ENCODE peak calls at places on chromosomes 5 and 9, in five cellular contexts. P is HCT116, D is bronchial epithelial cell, L is uterus, B is A549. K is an unnamed sample.

GRCh38 chr9:71249729-71250317 is 128.4 kb upstream of the TRPM3 start:
- DNase-seq in P (peak; percentile 43), D (peak; percentile 69), L (no peak), B (peak; percentile 73), K (peak; percentile 20)

GRCh38 chr5:10735569-10736255 is 25.3 kb downstream of the DAP start:
- DNase-seq in P (no peak), D (no peak), L (no peak), B (no peak), K (no peak)

GRCh38 chr5:111756701-111757581 is at the start of gene NREP:
- DNase-seq in P (peak; percentile 71), D (peak; percentile 88), L (peak; percentile 85), B (peak; percentile 91), K (peak; percentile 77)

GRCh38 chr9:116837038-116837998 is 150.2 kb downstream of the TRIM32 start:
- DNase-seq in P (no peak), D (peak; percentile 94), L (no peak), B (no peak), K (no peak)

GRCh38 chr5:41094871-41095270 is 23.7 kb upstream of the MROH2B start:
- DNase-seq in P (peak; percentile 7), D (peak; percentile 56), L (no peak), B (peak; percentile 53), K (no peak)

GRCh38 chr5:130908186-130908585 is 256.9 kb downstream of the HINT1 start:
- DNase-seq in P (no peak), D (no peak), L (no peak), B (no peak), K (no peak)

GRCh38 chr9:32502459-32502858 is 23.5 kb downstream of the RIGI start:
- DNase-seq in P (peak; percentile 41), D (peak; percentile 90), L (no peak), B (peak; percentile 53), K (no peak)

GRCh38 chr5:1718669-1719068 is 81.0 kb downstream of the MRPL36 start:
- DNase-seq in P (peak; percentile 12), D (no peak), L (no peak), B (peak; percentile 32), K (no peak)

GRCh38 chr5:50888754-50889153 is 222.3 kb downstream of the PARP8 start:
- DNase-seq in P (no peak), D (peak; percentile 21), L (no peak), B (no peak), K (no peak)

GRCh38 chr9:127721391-127721821 is 5.5 kb downstream of the TTC16 start:
- DNase-seq in P (peak; percentile 56), D (peak; percentile 52), L (no peak), B (peak; percentile 87), K (no peak)

GRCh38 chr9:18980124-18980660 is 52.8 kb downstream of the SAXO1 start:
- DNase-seq in P (no peak), D (no peak), L (no peak), B (no peak), K (no peak)

GRCh38 chr5:137560414-137560813 is 61.3 kb upstream of the SPOCK1 start:
- DNase-seq in P (no peak), D (peak; percentile 66), L (no peak), B (no peak), K (no peak)

GRCh38 chr5:142881727-142882126 is 111.5 kb downstream of the ARHGAP26 start:
- DNase-seq in P (no peak), D (no peak), L (no peak), B (no peak), K (no peak)

GRCh38 chr5:176943816-176944215 is 44.7 kb upstream of the HK3 start:
- DNase-seq in P (no peak), D (no peak), L (no peak), B (no peak), K (no peak)

GRCh38 chr9:134024393-134024792 is 888 bp upstream of the BRD3OS start:
- DNase-seq in P (no peak), D (no peak), L (no peak), B (no peak), K (no peak)

DNA sequence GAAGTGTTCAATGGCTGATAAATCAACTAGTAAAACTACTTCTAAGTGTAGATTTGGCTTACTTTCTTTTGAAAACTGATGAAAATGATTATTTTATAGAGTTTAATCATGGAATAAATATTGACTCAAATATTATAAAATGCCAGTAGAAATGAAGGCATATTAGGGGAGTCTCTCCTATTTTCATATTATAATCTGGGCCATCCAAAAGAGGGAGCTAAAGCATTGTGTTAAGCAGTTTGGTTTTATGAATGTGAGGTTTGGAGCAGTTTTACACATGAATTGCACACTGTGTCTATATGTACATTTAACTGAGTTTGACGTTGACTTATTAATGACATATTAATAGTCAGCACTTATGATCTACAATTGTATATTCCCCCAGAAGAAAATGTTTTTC is 17.4 kb downstream of the CDH9 start:
- DNase-seq in P (no peak), D (peak; percentile 28), L (no peak), B (peak; percentile 34), K (no peak)
- TF ChIP-seq CTCF in P (no peak), D (peak; percentile 21), L (no peak), B (peak; percentile 47), K (no peak)

GRCh38 chr9:100700689-100701318 is 122.9 kb downstream of the CAVIN4 start:
- DNase-seq in P (peak; percentile 32), D (peak; percentile 36), L (no peak), B (peak; percentile 38), K (peak; percentile 33)
- TF ChIP-seq CTCF in P (peak; percentile 45), D (peak; percentile 41), L (no peak), B (peak; percentile 62), K (peak; percentile 75)

GRCh38 chr9:96644137-96644536 is 11.0 kb downstream of the PRXL2C start:
- DNase-seq in P (no peak), D (no peak), L (no peak), B (peak; percentile 37), K (no peak)

GRCh38 chr9:96636368-96636767 is 16.7 kb upstream of the CDC14B start:
- DNase-seq in P (no peak), D (no peak), L (no peak), B (no peak), K (no peak)

GRCh38 chr9:96641514-96641913 is 13.6 kb downstream of the PRXL2C start:
- DNase-seq in P (no peak), D (no peak), L (no peak), B (no peak), K (no peak)

DNA sequence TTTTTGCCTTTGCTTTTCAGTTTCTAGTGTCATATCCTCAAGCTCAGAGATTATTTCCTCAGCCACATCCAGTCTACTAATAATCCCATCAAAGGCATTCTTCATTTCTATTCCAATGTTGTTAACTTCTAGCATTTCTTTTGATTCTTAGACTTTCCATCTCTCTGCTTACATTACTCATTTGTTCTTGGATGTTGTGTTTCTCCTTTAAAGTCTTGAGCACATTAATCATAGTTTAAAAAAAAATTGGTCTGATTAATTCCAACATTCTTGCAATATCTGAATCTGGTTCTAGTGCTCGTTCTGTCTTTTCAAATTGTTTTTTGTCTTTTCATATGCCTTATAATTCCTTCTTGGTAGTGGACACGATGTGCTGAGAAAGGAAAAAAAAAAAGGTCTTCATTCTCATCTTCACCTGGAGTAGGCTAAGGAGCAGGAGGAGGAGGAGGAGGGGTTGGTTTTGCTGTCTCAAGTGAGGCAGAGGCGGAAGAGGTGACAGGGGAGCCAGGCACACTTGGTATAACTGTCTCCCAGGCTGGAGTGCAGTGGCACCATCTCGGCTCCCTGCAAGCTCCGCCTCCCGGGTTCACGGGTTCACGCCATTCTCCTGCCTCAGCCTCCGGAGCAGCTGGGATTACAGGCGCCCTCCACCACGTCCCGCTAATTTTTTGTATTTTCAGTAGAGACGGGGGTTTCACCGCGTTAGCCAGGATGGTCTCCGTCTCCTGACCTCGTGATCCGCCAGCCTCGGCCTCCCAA is 16.3 kb downstream of the PRXL2C start:
- DNase-seq in P (no peak), D (no peak), L (no peak), B (no peak), K (no peak)
- TF ChIP-seq CTCF in P (no peak), D (no peak), L (no peak), B (no peak), K (no peak)

DNA sequence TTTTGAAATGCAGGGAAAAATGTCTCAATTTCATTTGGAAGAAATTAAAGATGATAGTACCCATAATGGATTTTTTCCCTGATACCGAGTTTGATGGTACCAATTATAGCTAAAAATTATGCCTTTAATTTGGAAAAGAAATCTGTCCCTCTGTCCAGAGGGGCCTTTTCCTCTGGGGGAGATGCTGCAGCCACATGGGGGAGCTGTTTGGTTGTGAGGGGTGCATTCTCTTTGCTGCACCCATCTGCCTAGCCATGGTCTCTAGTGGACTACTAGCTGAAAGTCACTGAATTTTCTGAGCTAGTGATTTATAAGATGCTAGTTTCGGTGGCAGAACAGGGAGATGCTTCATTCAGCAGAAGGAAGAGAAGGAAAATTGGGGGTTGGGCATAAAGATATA is 9.6 kb downstream of the SEC61B start:
- DNase-seq in P (no peak), D (no peak), L (no peak), B (peak; percentile 7), K (peak; percentile 23)
- TF ChIP-seq CTCF in P (peak; percentile 22), D (peak; percentile 63), L (no peak), B (peak; percentile 45), K (peak; percentile 31)

DNA sequence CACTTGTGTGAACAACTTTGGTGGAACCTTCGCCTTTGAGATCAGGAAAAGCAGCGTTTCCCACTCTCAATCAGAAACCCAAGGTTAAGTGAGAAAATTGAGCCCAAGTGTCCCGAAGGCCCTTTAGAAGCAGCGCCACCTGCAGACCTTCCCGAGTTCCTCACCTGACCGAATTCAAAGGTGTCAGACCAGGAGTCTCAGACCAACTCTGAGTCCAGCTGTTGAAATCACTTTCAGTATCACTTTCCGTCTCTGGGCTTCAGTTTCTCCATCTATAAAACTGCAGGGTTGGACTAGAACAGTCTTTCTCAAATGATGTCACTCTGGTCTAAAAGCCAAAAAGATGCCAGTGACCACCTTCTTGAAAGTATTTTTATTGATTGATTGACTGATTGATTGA is 31.7 kb upstream of the GRHPR start:
- DNase-seq in P (peak; percentile 26), D (peak; percentile 27), L (no peak), B (peak; percentile 44), K (peak; percentile 30)
- TF ChIP-seq CTCF in P (peak; percentile 44), D (peak; percentile 72), L (no peak), B (peak; percentile 22), K (peak; percentile 32)

GRCh38 chr9:4666042-4666699 is at the start of gene SPATA6L:
- DNase-seq in P (no peak), D (peak; percentile 34), L (peak; percentile 73), B (peak; percentile 63), K (peak; percentile 54)
- TF ChIP-seq CTCF in P (no peak), D (no peak), L (peak; percentile 6), B (peak; percentile 15), K (no peak)

GRCh38 chr9:132989414-132989996 is 11.0 kb downstream of the GFI1B start:
- DNase-seq in P (no peak), D (no peak), L (no peak), B (no peak), K (no peak)

GRCh38 chr9:132989014-132989310 is 10.5 kb downstream of the GFI1B start:
- DNase-seq in P (no peak), D (no peak), L (no peak), B (no peak), K (no peak)

GRCh38 chr9:132987021-132987620 is 8.6 kb downstream of the GFI1B start:
- DNase-seq in P (no peak), D (no peak), L (no peak), B (no peak), K (no peak)

GRCh38 chr9:132986586-132986985 is 8.1 kb downstream of the GFI1B start:
- DNase-seq in P (no peak), D (no peak), L (no peak), B (no peak), K (no peak)

GRCh38 chr9:132988244-132989013 is 9.9 kb downstream of the GFI1B start:
- DNase-seq in P (no peak), D (no peak), L (no peak), B (no peak), K (no peak)
- TF ChIP-seq CTCF in P (no peak), D (no peak), L (no peak), B (no peak), K (no peak)

K was measured in nephron progenitor cell.